ENCODE peak calls at places on chromosome 6, in four cellular contexts. H is transverse colon, D is H1, B is tibial nerve. I is an unnamed sample.

GRCh38 chr6:35077006-35077712 is 64.0 kb downstream of the TCP11 start:
- DNase-seq in H (no peak), D (no peak), B (no peak), I (no peak)

GRCh38 chr6:98054453-98054852 is 771.4 kb upstream of the MMS22L start:
- DNase-seq in H (no peak), B (no peak), D (no peak), I (no peak)

GRCh38 chr6:73823832-73824231 is 127.8 kb downstream of the CD109 start:
- DNase-seq in B (no peak), D (no peak), H (no peak), I (no peak)

GRCh38 chr6:140051521-140052455 is 677.3 kb upstream of the CITED2 start:
- DNase-seq in B (no peak), H (no peak), D (no peak), I (no peak)

GRCh38 chr6:9851541-9852380 is 563.1 kb downstream of the TFAP2A start:
- DNase-seq in H (no peak), B (no peak), D (peak; percentile 46), I (no peak)

GRCh38 chr6:99607416-99608036 is 893 bp downstream of the PRDM13 start:
- DNase-seq in D (peak; percentile 52), H (no peak), B (no peak), I (no peak)

GRCh38 chr6:47083586-47084047 is 41.5 kb upstream of the ADGRF1 start:
- DNase-seq in D (no peak), H (peak; percentile 88), B (peak; percentile 74), I (peak; percentile 96)

GRCh38 chr6:1552296-1552761 is 57.4 kb upstream of the FOXC1 start:
- DNase-seq in H (no peak), D (no peak), B (no peak), I (no peak)

GRCh38 chr6:21115111-21115510 is 478.4 kb upstream of the SOX4 start:
- DNase-seq in B (no peak), H (no peak), D (no peak), I (peak; percentile 50)

GRCh38 chr6:155188707-155189496 is 74.9 kb upstream of the CLDN20 start:
- DNase-seq in B (no peak), D (no peak), H (no peak), I (no peak)

GRCh38 chr6:155187994-155188706 is 75.7 kb upstream of the CLDN20 start:
- DNase-seq in B (no peak), D (no peak), H (no peak), I (no peak)

GRCh38 chr6:155186052-155186658 is 77.7 kb upstream of the CLDN20 start:
- DNase-seq in D (no peak), H (no peak), B (no peak), I (no peak)

GRCh38 chr6:155185544-155185943 is 78.3 kb upstream of the CLDN20 start:
- DNase-seq in H (peak; percentile 52), B (no peak), D (peak; percentile 63), I (no peak)

GRCh38 chr6:155187096-155187495 is 76.7 kb upstream of the CLDN20 start:
- DNase-seq in B (no peak), D (no peak), H (no peak), I (no peak)
- H3K4me1 ChIP-seq in B (no peaks in the 10 kb centered on the region), D (peaks cover 6% of the 10 kb centered on the region), H (peaks cover 22% of the 10 kb centered on the region), I (peaks cover 2% of the 10 kb centered on the region)

DNA sequence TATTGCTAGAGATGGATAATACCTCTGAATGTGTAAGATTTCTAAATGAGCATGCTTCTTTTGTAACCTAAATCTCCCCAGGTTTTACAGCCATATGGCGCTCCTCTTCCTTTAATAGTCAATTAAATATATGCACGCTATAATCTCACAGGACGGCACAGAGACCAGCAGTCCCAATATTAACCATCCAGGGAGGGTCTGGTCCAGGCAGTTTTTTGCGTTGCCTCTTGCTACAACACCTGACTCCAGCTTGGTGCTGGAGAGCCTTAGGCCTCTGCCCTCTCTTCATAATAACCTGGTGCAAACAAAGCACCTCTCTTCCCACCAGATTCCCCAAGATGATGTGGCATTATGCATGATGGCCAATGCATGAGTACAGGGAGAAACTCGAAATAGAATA is 183.4 kb downstream of the LY86 start:
- DNase-seq in B (no peak), D (no peak), H (no peak), I (no peak)
- TF ChIP-seq EP300 in B (no peak), D (no peak), H (no peak), I (no peak)

GRCh38 chr6:30689985-30690384 is 799 bp downstream of the NRM start:
- DNase-seq in B (no peak), H (no peak), D (no peak), I (peak; percentile 45)
- H3K4me1 ChIP-seq in B (no peaks in the 10 kb centered on the region), H (peaks cover 29% of the 10 kb centered on the region), D (peaks cover 12% of the 10 kb centered on the region), I (peaks cover 8% of the 10 kb centered on the region)

DNA sequence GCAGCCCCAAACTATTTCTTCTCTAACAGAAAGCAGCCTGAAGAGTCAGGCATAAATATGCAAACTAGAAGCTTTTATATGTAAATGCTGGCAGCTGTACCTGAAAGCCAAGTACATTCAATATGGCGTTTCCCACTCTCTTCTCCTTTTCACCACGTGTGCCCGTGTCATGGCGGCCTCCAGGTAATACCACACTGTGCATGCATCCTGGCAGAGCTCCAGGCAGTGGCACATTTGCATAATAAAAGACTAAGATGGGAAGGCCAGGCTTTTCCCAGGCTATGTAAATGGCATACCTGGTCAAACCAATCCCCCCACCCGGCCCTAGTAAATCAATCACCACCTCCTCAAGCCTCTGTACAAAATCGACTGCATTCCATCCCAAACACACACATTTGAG is 120.6 kb downstream of the MMUT start:
- DNase-seq in H (no peak), D (peak; percentile 64), B (no peak), I (no peak)
- TF ChIP-seq EP300 in H (no peak), D (peak; percentile 80), B (no peak), I (no peak)

GRCh38 chr6:108565091-108565766 is 4.5 kb downstream of the FOXO3 start:
- DNase-seq in H (no peak), D (no peak), B (no peak), I (no peak)

GRCh38 chr6:108566406-108566805 is 5.7 kb downstream of the FOXO3 start:
- DNase-seq in D (no peak), H (no peak), B (no peak), I (no peak)

GRCh38 chr6:108564178-108564577 is 3.5 kb downstream of the FOXO3 start:
- DNase-seq in B (no peak), D (no peak), H (no peak), I (no peak)

GRCh38 chr6:108568101-108568500 is 7.4 kb downstream of the FOXO3 start:
- DNase-seq in H (no peak), B (no peak), D (no peak), I (no peak)

GRCh38 chr6:108565893-108566292 is 5.2 kb downstream of the FOXO3 start:
- DNase-seq in D (no peak), B (no peak), H (peak; percentile 36), I (no peak)
- H3K4me1 ChIP-seq in D (no peaks in the 10 kb centered on the region), B (no peaks in the 10 kb centered on the region), H (peaks cover 41% of the 10 kb centered on the region), I (peaks cover 8% of the 10 kb centered on the region)

DNA sequence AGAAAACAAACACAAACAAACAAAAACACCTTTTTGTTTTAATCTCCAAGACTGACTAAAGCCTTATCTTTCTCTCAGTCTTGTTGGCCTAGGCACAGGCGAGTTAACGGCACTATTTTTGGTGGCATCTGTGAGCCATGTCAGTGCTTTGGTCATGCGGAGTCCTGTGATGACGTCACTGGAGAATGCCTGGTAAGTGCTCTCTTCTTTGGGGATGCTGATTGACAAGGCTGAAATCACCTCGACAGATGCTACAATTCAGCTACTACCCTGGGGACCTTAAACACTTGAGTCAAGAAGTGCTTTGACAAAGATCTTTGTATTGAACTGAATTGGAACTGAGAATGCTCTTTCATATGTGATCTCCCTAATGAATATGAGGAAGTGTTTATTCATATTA is 384.1 kb downstream of the LAMA2 start:
- DNase-seq in H (no peak), B (no peak), D (no peak), I (no peak)
- TF ChIP-seq EP300 in H (no peak), B (no peak), D (no peak), I (no peak)

GRCh38 chr6:150323205-150323604 is 45.6 kb upstream of the IYD start:
- DNase-seq in D (no peak), H (no peak), B (no peak), I (no peak)
- H3K4me1 ChIP-seq in D (no peaks in the 10 kb centered on the region), H (no peaks in the 10 kb centered on the region), B (no peaks in the 10 kb centered on the region), I (peaks cover 2% of the 10 kb centered on the region)

DNA sequence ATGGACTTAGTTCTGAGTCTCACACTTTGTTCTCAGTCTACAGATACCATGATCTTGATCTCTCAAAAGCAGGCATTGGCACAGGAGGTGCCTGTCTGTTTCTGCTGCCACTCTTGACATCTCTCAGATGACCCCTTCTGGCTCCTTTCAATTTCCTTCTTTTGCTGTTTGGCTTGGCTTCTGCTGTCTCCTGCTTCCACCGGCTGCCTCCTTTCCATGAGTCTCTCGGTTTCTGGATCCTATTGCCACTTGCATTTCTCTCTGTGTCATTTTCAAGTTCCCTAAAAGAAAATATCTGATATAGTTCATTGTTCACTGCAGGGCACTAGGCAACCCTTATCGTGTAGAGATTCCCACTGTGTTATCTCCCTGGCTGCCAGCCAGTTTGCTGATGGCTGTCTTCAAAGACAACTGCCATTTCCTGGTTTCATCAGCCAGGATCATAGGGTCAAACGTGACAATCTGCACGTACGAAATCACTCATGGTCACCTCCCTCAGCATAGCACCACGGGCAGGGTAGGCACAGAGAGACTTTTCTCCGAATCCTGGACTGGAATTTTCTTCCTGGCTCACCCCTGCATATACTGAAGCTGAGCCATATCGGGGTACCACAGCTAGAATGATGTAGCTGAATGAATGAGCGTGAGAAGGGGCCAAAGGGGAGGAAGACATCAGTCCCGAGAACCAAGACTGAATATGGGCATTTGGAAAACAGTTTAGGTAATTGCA is 144.6 kb upstream of the TMEM170B start:
- DNase-seq in H (peak; percentile 79), D (no peak), B (no peak), I (no peak)
- TF ChIP-seq EP300 in H (peak; percentile 59), D (no peak), B (peak; percentile 67), I (no peak)

DNA sequence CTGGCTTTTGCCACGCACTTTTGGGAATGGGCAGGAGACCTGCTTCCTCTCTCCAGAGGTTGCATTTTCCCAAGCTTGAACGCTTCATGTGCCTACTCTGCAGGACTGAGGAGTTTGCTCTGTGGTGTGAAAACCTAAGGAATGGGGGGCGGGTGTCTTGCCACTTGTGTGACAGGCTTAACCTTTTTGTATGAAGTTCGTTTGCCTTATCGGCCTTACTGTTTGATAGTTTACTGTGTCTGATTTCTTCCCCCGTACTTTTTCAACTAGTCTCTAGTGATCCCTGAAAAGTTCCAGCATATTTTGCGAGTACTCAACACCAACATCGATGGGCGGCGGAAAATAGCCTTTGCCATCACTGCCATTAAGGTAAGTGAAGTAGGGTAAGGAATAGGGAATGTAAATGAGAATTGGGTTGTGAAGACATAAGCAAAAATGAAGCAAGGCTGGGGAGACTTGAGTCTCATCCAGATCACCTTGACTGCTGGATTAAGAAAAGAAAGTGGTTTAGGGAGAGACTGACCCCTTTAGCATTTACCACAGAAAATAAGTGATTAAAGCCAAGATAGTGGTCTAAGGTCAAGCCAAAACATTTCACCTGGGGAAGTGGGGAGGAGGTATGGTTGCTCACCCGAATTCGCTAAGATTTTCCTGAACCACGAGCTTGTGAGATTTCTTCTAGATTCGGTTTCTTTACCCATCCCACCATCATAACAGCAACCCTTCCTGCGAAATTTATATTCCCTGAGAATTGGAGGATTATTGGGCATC is 668 bp downstream of the RPS18 start:
- DNase-seq in D (no peak), H (no peak), B (no peak), I (no peak)
- H3K4me1 ChIP-seq in D (peaks cover 8% of the 10 kb centered on the region), H (peaks cover 46% of the 10 kb centered on the region), B (peaks cover 3% of the 10 kb centered on the region), I (peaks cover 5% of the 10 kb centered on the region)

I was measured in ovary.